ENCODE peak calls at places on chromosomes 3 and 15, in nine cellular contexts. T is endothelial cell; K is BE2C; G is NCI-H146; D is stimulated activated CD8-positive, alpha-beta memory T cell treated with anti-CD3 and anti-CD28 coated beads, Interleukin-2, amount 100 ng/mL, for 1 hour; Z is stimulated activated CD4-positive, alpha-beta T cell treated with anti-CD3 and anti-CD28 coated beads, Interleukin-4, amount 100 ng/mL, for 1 hour; L is T-helper 9 cell; Y is NCI-H1092 treated with DMSO at 0.1 percent for 48 hours; P is fibroblast of the conjunctiva. X is an unnamed sample.

GRCh38 chr3:39110041-39110639 is 2.7 kb downstream of the TTC21A start:
- DNase-seq in T (no peak), K (no peak), G (no peak), D (no peak), Z (no peak), L (no peak), Y (no peak), P (no peak), X (no peak)

GRCh38 chr3:141434255-141434654 is 52.6 kb upstream of the RASA2 start:
- DNase-seq in T (no peak), K (no peak), G (no peak), D (no peak), Z (no peak), L (no peak), Y (no peak), P (no peak), X (no peak)

GRCh38 chr3:119497824-119498187 is 541 bp upstream of the TIMMDC1 start:
- DNase-seq in T (peak), K (no peak), G (peak), D (no peak), Z (no peak), L (no peak), Y (peak), P (peak), X (no peak)

GRCh38 chr3:182440101-182440500 is 353.2 kb upstream of the ATP11B start:
- DNase-seq in T (no peak), K (no peak), G (no peak), D (no peak), Z (no peak), L (no peak), Y (no peak), P (no peak), X (no peak)

GRCh38 chr3:37456791-37457190 is 282.4 kb upstream of the LRRFIP2 start:
- DNase-seq in T (no peak), K (no peak), G (no peak), D (no peak), Z (no peak), L (no peak), Y (no peak), P (no peak), X (no peak)

GRCh38 chr3:169668081-169668956 is 4.8 kb upstream of the MECOM start:
- DNase-seq in T (peak), K (peak), G (peak), D (no peak), Z (no peak), L (no peak), Y (peak), P (no peak), X (no peak)

GRCh38 chr15:66873856-66874255 is 171.8 kb downstream of the SMAD6 start:
- DNase-seq in T (no peak), K (no peak), G (no peak), D (no peak), Z (no peak), L (no peak), Y (no peak), P (no peak), X (no peak)

GRCh38 chr3:13277130-13277783 is 142.9 kb downstream of the NUP210 start:
- DNase-seq in T (no peak), K (no peak), G (no peak), D (no peak), Z (no peak), L (no peak), Y (no peak), P (no peak), X (no peak)

GRCh38 chr3:159740054-159740453 is 248.6 kb upstream of the IL12A start:
- DNase-seq in T (no peak), K (no peak), G (no peak), D (no peak), Z (no peak), L (no peak), Y (no peak), P (no peak), X (no peak)

GRCh38 chr15:62850791-62851291 is 191.7 kb upstream of the TPM1 start:
- DNase-seq in T (no peak), K (no peak), G (no peak), D (no peak), Z (no peak), L (no peak), Y (no peak), P (no peak), X (no peak)

GRCh38 chr3:127729556-127730056 is 56.9 kb downstream of the ABTB1 start:
- DNase-seq in T (no peak), K (no peak), G (no peak), D (no peak), Z (no peak), L (no peak), Y (peak), P (no peak), X (no peak)

GRCh38 chr3:133301194-133301593 is 98.7 kb upstream of the BFSP2 start:
- DNase-seq in T (no peak), K (no peak), G (no peak), D (no peak), Z (no peak), L (no peak), Y (no peak), P (no peak), X (no peak)

GRCh38 chr3:55828712-55829111 is 341.6 kb upstream of the WNT5A start:
- DNase-seq in T (no peak), K (no peak), G (no peak), D (no peak), Z (no peak), L (no peak), Y (no peak), P (no peak), X (no peak)

GRCh38 chr3:115085197-115085865 is 61.8 kb downstream of the ZBTB20 start:
- DNase-seq in T (no peak), K (no peak), G (no peak), D (no peak), Z (no peak), L (no peak), Y (peak), P (no peak), X (no peak)

GRCh38 chr3:173993299-173993698 is 595.8 kb downstream of the NLGN1 start:
- DNase-seq in T (no peak), K (no peak), G (peak), D (no peak), Z (no peak), L (no peak), Y (peak), P (peak), X (no peak)

GRCh38 chr3:67516496-67516895 is 137.9 kb downstream of the SUCLG2 start:
- DNase-seq in T (no peak), K (no peak), G (no peak), D (no peak), Z (no peak), L (no peak), Y (no peak), P (no peak), X (no peak)

GRCh38 chr15:82056900-82057825 is 11.3 kb upstream of the MEX3B start:
- DNase-seq in T (no peak), K (no peak), G (no peak), D (no peak), Z (no peak), L (no peak), Y (no peak), P (no peak), X (no peak)

X was measured in naive thymus-derived CD4-positive, alpha-beta T cell.